ENCODE peak calls at places on chromosome 3, in eight cellular contexts. Y is H54, W is Right ventricle myocardium superior, V is nucleus accumbens, A is SK-N-SH, L is left ventricle myocardium inferior, R is T-helper 17 cell, C is substantia nigra. Q is an unnamed sample.

GRCh38 chr3:12719984-12720656 is 38.9 kb downstream of the TMEM40 start:
- DNase-seq in C (peak), V (peak), L (peak), A (peak), Y (peak), W (peak), R (peak), Q (peak)

GRCh38 chr3:143110371-143110770 is 9.2 kb upstream of the CHST2 start:
- DNase-seq in A (no peak), R (no peak), W (no peak), Y (no peak), L (no peak), V (no peak), C (no peak), Q (no peak)

GRCh38 chr3:184295771-184296170 is 3.3 kb upstream of the PSMD2 start:
- DNase-seq in L (no peak), A (no peak), W (no peak), Y (no peak), V (no peak), C (no peak), R (no peak), Q (no peak)

GRCh38 chr3:71891483-71891882 is 106.5 kb upstream of the PROK2 start:
- DNase-seq in R (no peak), A (no peak), L (no peak), V (no peak), Y (no peak), C (no peak), W (no peak), Q (no peak)

GRCh38 chr3:110164632-110165240 is 827.4 kb upstream of the DPPA4 start:
- DNase-seq in W (no peak), C (no peak), Y (no peak), R (no peak), A (no peak), L (no peak), V (no peak), Q (no peak)

GRCh38 chr3:156368189-156368588 is 186.7 kb downstream of the SSR3 start:
- DNase-seq in Y (no peak), A (no peak), R (no peak), W (no peak), C (no peak), V (no peak), L (no peak), Q (no peak)

GRCh38 chr3:113231391-113231790 is 20.0 kb downstream of the BOC start:
- DNase-seq in L (no peak), V (no peak), C (no peak), R (no peak), Y (peak), A (no peak), W (no peak), Q (no peak)

GRCh38 chr3:12288466-12289129 is at the start of gene PPARG:
- DNase-seq in C (no peak), L (peak), V (no peak), Y (peak), A (peak), R (no peak), W (peak), Q (peak)

GRCh38 chr3:179666436-179667035 is 13.7 kb downstream of the USP13 start:
- DNase-seq in L (peak), C (peak), V (no peak), Y (no peak), W (peak), A (peak), R (no peak), Q (peak)

GRCh38 chr3:139916271-139916670 is 18.7 kb upstream of the CLSTN2 start:
- DNase-seq in R (no peak), L (no peak), V (no peak), W (no peak), C (no peak), Y (no peak), A (no peak), Q (no peak)

GRCh38 chr3:55877703-55878102 is 390.6 kb upstream of the WNT5A start:
- DNase-seq in Y (no peak), R (no peak), W (no peak), L (no peak), A (no peak), V (no peak), C (no peak), Q (no peak)

GRCh38 chr3:2420919-2421318 is 322.3 kb downstream of the CNTN4 start:
- DNase-seq in C (no peak), V (no peak), L (no peak), A (no peak), R (no peak), W (no peak), Y (no peak), Q (no peak)

GRCh38 chr3:74905478-74905877 is 291.0 kb upstream of the CNTN3 start:
- DNase-seq in A (no peak), V (no peak), C (no peak), L (no peak), Y (no peak), R (no peak), W (no peak), Q (no peak)